ENCODE peak calls at places on chromosomes 5 and 9, in four cellular contexts. L is transverse colon, O is RWPE1, Y is fibroblast of pulmonary artery. A is an unnamed sample.

GRCh38 chr5:65126670-65127069 is 355.1 kb downstream of the ADAMTS6 start:
- DNase-seq in L (no peak), O (no peak), Y (no peak), A (no peak)

GRCh38 chr5:31364881-31365636 is 166.8 kb downstream of the DROSHA start:
- DNase-seq in L (no peak), O (no peak), Y (peak; percentile 43), A (no peak)

GRCh38 chr5:59249160-59249559 is 644.4 kb downstream of the PDE4D start:
- DNase-seq in L (no peak), O (no peak), Y (no peak), A (no peak)

GRCh38 chr5:38532165-38532669 is 24.2 kb downstream of the LIFR start:
- DNase-seq in L (no peak), O (no peak), Y (no peak), A (no peak)

GRCh38 chr9:113656771-113657670 is 193.5 kb downstream of the RGS3 start:
- DNase-seq in L (no peak), O (no peak), Y (no peak), A (no peak)

GRCh38 chr5:135110941-135111596 is 77.0 kb upstream of the PITX1 start:
- DNase-seq in L (no peak), O (peak; percentile 92), Y (no peak), A (no peak)

GRCh38 chr5:175417384-175417783 is 26.6 kb downstream of the DRD1 start:
- DNase-seq in L (no peak), O (no peak), Y (no peak), A (no peak)

GRCh38 chr9:138014570-138014958 is 137.0 kb downstream of the CACNA1B start:
- DNase-seq in L (no peak), O (no peak), Y (no peak), A (no peak)

GRCh38 chr9:75499812-75500211 is 390.7 kb upstream of the PCSK5 start:
- DNase-seq in L (no peak), O (no peak), Y (no peak), A (no peak)

GRCh38 chr5:148910686-148911361 is 84.4 kb downstream of the ADRB2 start:
- DNase-seq in L (peak; percentile 54), O (peak; percentile 88), Y (peak; percentile 73), A (no peak)

GRCh38 chr5:116130471-116130870 is 45.6 kb downstream of the COMMD10 start:
- DNase-seq in L (no peak), O (no peak), Y (peak; percentile 33), A (no peak)

GRCh38 chr9:29211681-29212589 is 1638.7 kb upstream of the C9orf72 start:
- DNase-seq in L (peak; percentile 22), O (peak; percentile 68), Y (peak; percentile 39), A (peak; percentile 80)

GRCh38 chr9:136264046-136264802 is 18.6 kb upstream of the QSOX2 start:
- DNase-seq in L (no peak), O (no peak), Y (no peak), A (no peak)

DNA sequence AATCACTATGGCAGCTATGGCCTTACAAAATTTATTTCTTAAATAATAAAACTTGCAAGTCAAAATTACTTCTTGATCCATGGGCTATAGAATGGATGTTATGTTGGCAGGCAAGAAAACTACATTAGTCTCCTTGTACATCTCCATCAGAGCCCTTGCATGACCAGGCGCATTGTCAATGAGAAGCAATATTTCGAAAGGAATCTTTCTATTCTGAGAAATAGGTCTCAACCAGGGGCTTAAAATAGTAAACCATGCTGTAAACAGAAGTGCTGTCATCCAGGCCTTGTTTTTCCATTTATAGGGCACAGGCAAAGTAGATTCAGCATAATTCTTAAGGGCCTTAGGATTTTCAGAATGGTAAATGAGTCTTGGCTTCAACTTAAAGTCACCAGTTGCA is 220.1 kb downstream of the SREK1 start:
- DNase-seq in L (no peak), O (no peak), Y (no peak), A (no peak)
- TF ChIP-seq CTCF in L (no peak), O (no peak), Y (no peak), A (no peak)

DNA sequence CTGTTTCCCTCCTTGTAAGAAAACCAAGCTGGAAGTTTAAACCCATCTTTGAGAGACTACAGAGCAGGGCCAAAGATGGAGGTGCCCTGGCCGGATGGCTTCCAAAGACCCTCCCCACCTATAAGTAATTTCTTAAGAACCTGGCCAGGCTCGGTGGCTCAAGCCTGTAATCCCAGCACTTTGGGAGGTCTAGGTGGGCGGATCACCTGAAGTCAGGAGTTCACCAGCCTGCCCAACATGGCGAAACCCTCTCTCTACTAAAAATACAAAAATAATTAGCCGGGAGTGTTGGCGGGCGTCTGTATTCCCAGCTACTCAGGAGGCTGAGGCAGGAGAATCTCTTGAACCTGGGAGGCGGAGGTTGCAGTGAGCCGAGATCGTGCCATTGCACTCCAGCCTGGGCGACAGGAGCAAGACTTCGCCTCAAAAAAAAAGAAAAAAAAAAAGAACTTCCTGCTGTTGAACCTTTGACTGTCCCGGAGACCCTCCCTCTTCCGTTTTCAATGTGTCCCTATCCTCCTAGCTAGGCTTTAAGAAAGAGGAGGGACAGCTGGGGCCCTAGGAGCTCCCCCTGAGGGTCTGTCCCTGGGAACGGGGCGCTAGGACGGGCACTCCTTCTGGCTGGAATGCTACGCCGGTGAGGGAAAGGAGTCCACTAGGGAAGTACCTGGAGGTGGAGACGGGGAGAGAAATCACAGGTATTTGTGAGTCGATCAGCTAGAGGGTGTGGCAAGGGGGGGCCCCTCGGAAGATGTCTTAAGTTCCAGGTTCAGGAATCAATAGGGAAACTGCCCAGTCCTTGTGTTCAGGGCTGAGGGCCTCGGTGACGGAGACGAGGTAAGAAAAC is 4.8 kb downstream of the SIT1 start:
- DNase-seq in L (peak; percentile 65), O (peak; percentile 92), Y (no peak), A (no peak)
- TF ChIP-seq CTCF in L (no peak), O (no peak), Y (peak; percentile 12), A (no peak)

GRCh38 chr5:66450988-66451387 is 145.2 kb upstream of the MAST4 start:
- DNase-seq in L (no peak), O (no peak), Y (no peak), A (no peak)
- TF ChIP-seq CTCF in L (no peak), O (no peak), Y (no peak), A (no peak)

GRCh38 chr5:144207875-144208444 is 37.3 kb downstream of the KCTD16 start:
- DNase-seq in L (no peak), O (no peak), Y (no peak), A (no peak)
- TF ChIP-seq CTCF in L (no peak), O (no peak), Y (no peak), A (no peak)

GRCh38 chr9:37429441-37430285 is 7.2 kb downstream of the GRHPR start:
- DNase-seq in L (no peak), O (no peak), Y (no peak), A (no peak)

GRCh38 chr9:37433754-37434435 is 11.4 kb downstream of the GRHPR start:
- DNase-seq in L (no peak), O (no peak), Y (no peak), A (no peak)

GRCh38 chr9:37432020-37432419 is 9.5 kb downstream of the GRHPR start:
- DNase-seq in L (no peak), O (no peak), Y (no peak), A (no peak)

GRCh38 chr9:37428345-37428744 is 5.8 kb downstream of the GRHPR start:
- DNase-seq in L (no peak), O (no peak), Y (no peak), A (no peak)

DNA sequence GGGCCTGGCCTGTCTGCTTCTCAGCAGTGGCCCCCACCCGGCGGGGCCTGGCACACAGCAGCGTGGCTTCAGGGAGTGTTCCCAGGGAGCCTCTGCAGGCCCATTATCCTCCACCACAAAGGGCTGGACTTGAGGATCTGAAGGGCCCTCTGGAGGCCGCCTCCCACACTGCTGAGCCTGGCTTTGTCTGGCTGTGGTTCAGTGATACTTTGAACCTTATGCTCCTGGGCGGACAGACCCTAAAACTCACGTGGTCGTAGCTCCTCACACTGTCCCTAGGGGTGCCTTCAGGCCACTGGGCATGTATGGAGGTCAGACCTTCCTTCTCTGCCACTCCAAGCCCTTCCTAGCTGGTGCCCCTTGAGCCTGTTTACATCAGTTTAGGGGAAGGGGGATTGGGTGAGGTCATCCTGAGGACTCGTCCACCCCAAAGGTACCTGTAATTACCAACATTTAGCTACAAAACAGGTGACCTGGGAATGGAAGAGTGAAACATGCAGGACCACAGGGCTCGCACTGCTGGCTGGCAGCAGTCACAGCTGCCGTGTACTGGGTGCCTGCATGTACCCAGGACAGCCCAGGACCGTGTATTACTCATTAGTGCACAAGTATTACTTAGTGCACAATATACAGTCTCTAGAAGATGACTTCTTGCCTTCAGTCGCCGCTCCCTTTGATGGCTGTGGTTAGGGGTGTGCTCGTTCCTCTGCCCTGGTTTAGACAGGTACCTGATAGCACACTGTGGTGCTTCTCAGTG is 8.5 kb downstream of the GRHPR start:
- DNase-seq in L (no peak), O (no peak), Y (no peak), A (no peak)
- TF ChIP-seq CTCF in L (no peak), O (no peak), Y (no peak), A (no peak)

DNA sequence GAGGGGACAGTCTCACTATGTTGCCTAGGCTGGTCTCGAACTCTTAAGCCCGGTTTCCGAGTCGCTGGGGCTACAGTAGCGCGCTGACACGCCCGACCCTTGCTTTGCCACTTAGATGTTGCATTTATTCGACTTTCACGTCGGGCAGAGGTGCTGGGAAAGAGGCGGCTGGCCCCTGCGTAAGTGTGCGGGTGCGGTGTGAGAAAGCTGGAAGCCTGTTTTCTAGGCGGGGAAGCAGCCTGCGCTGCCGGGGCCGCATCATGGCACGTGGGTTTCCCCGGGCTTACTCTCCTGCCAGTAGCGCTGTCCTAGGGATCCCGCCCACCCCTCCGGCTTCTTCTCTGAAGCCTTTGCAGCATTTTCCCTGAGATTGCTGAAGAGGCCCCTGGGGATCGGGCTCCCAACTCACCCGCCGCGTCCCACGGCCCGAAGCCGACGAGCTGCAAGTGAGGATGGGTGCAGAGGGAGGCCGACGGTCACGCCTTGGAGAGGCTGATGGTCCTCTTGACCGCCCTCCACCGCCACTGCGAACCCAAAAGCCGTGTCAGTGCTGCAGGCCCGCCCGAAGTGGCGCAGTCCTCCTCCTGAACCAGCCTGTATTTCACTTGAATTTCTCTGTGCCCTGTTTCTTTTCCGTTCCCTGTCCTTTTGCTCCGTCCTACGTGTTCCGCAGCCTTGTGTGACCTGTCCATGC is 5.8 kb upstream of the TRIM41 start:
- DNase-seq in L (peak; percentile 55), O (peak; percentile 68), Y (peak; percentile 57), A (no peak)
- TF ChIP-seq CTCF in L (no peak), O (no peak), Y (no peak), A (peak; percentile 24)

GRCh38 chr5:76544268-76544926 is 78.8 kb downstream of the F2RL2 start:
- DNase-seq in L (peak; percentile 70), O (peak; percentile 62), Y (peak; percentile 49), A (no peak)
- TF ChIP-seq CTCF in L (peak; percentile 66), O (peak; percentile 69), Y (peak; percentile 55), A (peak; percentile 73)

GRCh38 chr5:153630546-153630945 is 140.1 kb downstream of the GRIA1 start:
- DNase-seq in L (no peak), O (no peak), Y (no peak), A (no peak)

GRCh38 chr5:153625826-153626354 is 135.4 kb downstream of the GRIA1 start:
- DNase-seq in L (no peak), O (no peak), Y (no peak), A (no peak)

GRCh38 chr5:153626836-153627235 is 136.4 kb downstream of the GRIA1 start:
- DNase-seq in L (no peak), O (no peak), Y (no peak), A (no peak)

GRCh38 chr5:153629496-153629895 is 139.0 kb downstream of the GRIA1 start:
- DNase-seq in L (no peak), O (no peak), Y (no peak), A (no peak)

GRCh38 chr5:153629027-153629426 is 138.6 kb downstream of the GRIA1 start:
- DNase-seq in L (no peak), O (peak; percentile 91), Y (peak; percentile 98), A (no peak)
- TF ChIP-seq CTCF in L (no peak), O (peak; percentile 50), Y (peak; percentile 66), A (peak; percentile 21)